ENCODE peak calls at places on chromosomes 16 and 17, in six cellular contexts. B is transverse colon; O is CD8-positive, alpha-beta T cell; C is uterus; K is endodermal cell; Y is Peyer's patch. R is an unnamed sample.

GRCh38 chr17:9239260-9239820 is 218.0 kb downstream of the NTN1 start:
- DNase-seq in B (peak), O (no peak), C (no peak), K (peak), Y (peak), R (no peak)

GRCh38 chr16:68473358-68474064 is 25.2 kb upstream of the SMPD3 start:
- DNase-seq in B (no peak), O (no peak), C (no peak), K (no peak), Y (no peak), R (no peak)

GRCh38 chr17:68981288-68981687 is 26.1 kb upstream of the ABCA8 start:
- DNase-seq in B (peak), O (no peak), C (peak), K (no peak), Y (no peak), R (no peak)

GRCh38 chr16:48156790-48157209 is 1.0 kb upstream of the ABCC12 start:
- DNase-seq in B (peak), O (peak), C (peak), K (peak), Y (peak), R (peak)

GRCh38 chr16:81432899-81433560 is 11.6 kb upstream of the CMIP start:
- DNase-seq in B (no peak), O (no peak), C (no peak), K (no peak), Y (no peak), R (no peak)

GRCh38 chr16:8887952-8888560 is 5.9 kb downstream of the LITAFD start:
- DNase-seq in B (no peak), O (no peak), C (peak), K (no peak), Y (no peak), R (no peak)

GRCh38 chr17:81648707-81649085 is 7.6 kb downstream of the PDE6G start:
- DNase-seq in B (no peak), O (no peak), C (no peak), K (no peak), Y (no peak), R (no peak)

GRCh38 chr16:11581677-11582076 is 5.0 kb downstream of the LITAF start:
- DNase-seq in B (no peak), O (no peak), C (no peak), K (no peak), Y (no peak), R (no peak)

GRCh38 chr17:11506635-11507034 is 91.6 kb upstream of the DNAH9 start:
- DNase-seq in B (no peak), O (no peak), C (no peak), K (peak), Y (no peak), R (no peak)

GRCh38 chr16:30091474-30092372 is at the start of gene TBX6:
- DNase-seq in B (peak), O (peak), C (peak), K (peak), Y (peak), R (peak)

GRCh38 chr17:1562178-1562643 is 381 bp downstream of the PITPNA start:
- DNase-seq in B (peak), O (no peak), C (peak), K (peak), Y (no peak), R (no peak)

GRCh38 chr17:73420897-73421296 is 109.1 kb upstream of the CDC42EP4 start:
- DNase-seq in B (no peak), O (no peak), C (no peak), K (peak), Y (no peak), R (no peak)

GRCh38 chr17:61492759-61493526 is 40.7 kb downstream of the TBX4 start:
- DNase-seq in B (no peak), O (no peak), C (no peak), K (peak), Y (no peak), R (no peak)

GRCh38 chr16:64428463-64428862 is 693.4 kb downstream of the CDH11 start:
- DNase-seq in B (no peak), O (no peak), C (no peak), K (no peak), Y (no peak), R (no peak)

GRCh38 chr17:13337864-13338371 is 263.8 kb downstream of the HS3ST3A1 start:
- DNase-seq in B (no peak), O (no peak), C (no peak), K (peak), Y (no peak), R (no peak)

GRCh38 chr17:382644-383533 is 30.3 kb upstream of the RPH3AL start:
- DNase-seq in B (no peak), O (no peak), C (no peak), K (peak), Y (no peak), R (no peak)

GRCh38 chr17:21089145-21089544 is 37.6 kb upstream of the DHRS7B start:
- DNase-seq in B (no peak), O (no peak), C (no peak), K (no peak), Y (no peak), R (no peak)

GRCh38 chr17:28613916-28614315 is at the start of gene RSKR:
- DNase-seq in B (no peak), O (no peak), C (no peak), K (no peak), Y (no peak), R (no peak)

DNA sequence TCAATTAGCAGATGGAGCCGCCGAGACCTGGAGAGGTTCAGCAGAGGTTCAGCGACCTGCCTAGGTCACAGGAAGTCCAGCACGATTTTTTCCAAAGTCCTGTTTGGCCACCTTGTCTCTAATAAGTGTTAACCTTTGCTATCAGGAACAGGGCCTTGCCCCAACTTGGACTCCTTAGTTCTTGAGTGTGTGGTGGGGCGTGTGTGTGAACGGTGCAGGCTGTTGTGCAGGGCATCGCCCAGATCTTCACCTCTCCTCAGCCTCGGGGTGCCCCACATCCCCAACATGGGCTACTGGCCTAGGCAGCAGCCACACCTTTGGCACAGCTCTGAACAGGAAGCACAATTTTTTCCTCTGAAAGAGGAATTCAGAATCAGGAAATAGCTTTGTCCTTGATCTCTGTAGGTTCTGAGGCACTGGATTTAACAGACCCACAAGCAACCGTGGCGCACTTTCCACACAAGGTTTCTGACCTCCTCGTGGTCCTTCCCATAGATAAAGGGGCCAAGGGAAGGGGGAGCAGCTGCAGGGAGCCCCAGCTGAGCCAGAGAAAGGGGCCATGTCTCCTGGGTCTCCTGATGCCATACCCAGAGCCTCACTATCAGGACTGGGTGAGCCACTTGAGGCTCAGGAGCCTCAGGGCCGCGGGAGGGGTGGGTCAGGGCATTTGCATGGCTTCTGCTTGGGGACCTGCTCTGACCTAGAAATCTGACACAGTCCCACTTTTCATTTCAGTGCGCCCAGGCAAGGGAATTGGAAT is 10.4 kb downstream of the MPRIP start:
- DNase-seq in B (no peak), O (no peak), C (no peak), K (peak), Y (no peak), R (no peak)
- H3K27ac ChIP-seq in B (peak), O (no peak), C (peak), K (no peak), Y (no peak), R (no peak)

GRCh38 chr17:83153681-83154310 is 74.4 kb downstream of the METRNL start:
- DNase-seq in B (no peak), O (no peak), C (no peak), K (peak), Y (no peak), R (no peak)
- H3K27ac ChIP-seq in B (no peak), O (no peak), C (no peak), K (no peak), Y (no peak), R (no peak)

DNA sequence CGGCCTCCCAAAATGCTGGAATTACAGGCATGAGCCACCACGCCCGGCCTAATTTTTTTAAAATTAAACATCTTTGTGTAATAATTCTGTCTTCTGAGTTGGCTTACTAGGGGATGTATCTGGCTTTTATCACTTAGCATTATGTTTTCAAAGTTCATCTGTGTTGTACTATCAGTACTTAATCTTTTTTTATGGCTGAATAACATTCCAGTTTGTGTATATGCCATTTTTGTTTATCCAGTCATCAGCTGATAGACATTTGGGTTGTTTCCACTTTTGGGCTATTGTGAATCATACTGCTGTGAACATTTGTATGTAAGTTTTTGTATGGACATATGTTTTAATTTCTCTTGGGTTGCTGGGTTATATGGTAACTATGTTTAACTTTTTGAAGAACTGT is 69.0 kb downstream of the CHD9 start:
- DNase-seq in B (no peak), O (no peak), C (no peak), K (no peak), Y (no peak), R (no peak)
- H3K27ac ChIP-seq in B (peak), O (no peak), C (peak), K (no peak), Y (no peak), R (no peak)

GRCh38 chr16:21158208-21159110 is at the start of gene LDAF1:
- DNase-seq in B (peak), O (peak), C (peak), K (peak), Y (peak), R (peak)

GRCh38 chr16:21162661-21163151 is 4.2 kb downstream of the LDAF1 start:
- DNase-seq in B (no peak), O (no peak), C (peak), K (no peak), Y (no peak), R (no peak)

GRCh38 chr16:21161211-21161610 is 2.7 kb downstream of the LDAF1 start:
- DNase-seq in B (no peak), O (no peak), C (no peak), K (no peak), Y (no peak), R (no peak)

GRCh38 chr16:21159281-21159951 is 942 bp downstream of the LDAF1 start:
- DNase-seq in B (peak), O (no peak), C (peak), K (peak), Y (peak), R (no peak)

DNA sequence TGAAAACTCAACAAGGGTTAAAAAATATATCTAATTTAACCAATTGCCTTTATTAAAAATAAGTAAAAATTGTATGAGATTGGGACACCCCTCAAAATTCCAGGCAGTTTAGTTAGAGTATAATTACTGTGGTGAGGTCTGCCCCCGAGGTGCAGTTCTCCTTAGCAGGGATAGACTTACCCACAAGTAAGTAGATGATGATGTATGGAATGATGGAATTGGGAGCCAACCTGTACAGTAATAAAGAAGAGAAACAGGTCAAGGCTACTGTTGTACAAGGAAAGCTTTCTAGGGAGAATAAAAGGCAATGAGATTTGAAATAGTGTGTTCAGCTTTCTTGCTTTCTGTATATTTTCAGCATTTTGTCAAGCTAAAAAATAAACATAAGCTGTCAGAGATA is 1.8 kb downstream of the LDAF1 start:
- DNase-seq in B (no peak), O (no peak), C (no peak), K (no peak), Y (no peak), R (no peak)
- H3K27ac ChIP-seq in B (peak), O (no peak), C (peak), K (no peak), Y (no peak), R (peak)

GRCh38 chr16:27174007-27174406 is 29.3 kb upstream of the KDM8 start:
- DNase-seq in B (peak), O (no peak), C (no peak), K (no peak), Y (peak), R (no peak)

GRCh38 chr16:27175888-27176287 is 27.4 kb upstream of the KDM8 start:
- DNase-seq in B (no peak), O (no peak), C (no peak), K (peak), Y (no peak), R (no peak)

GRCh38 chr16:27179500-27180072 is 23.7 kb upstream of the KDM8 start:
- DNase-seq in B (peak), O (peak), C (peak), K (peak), Y (peak), R (peak)

GRCh38 chr16:27174798-27175197 is 28.5 kb upstream of the KDM8 start:
- DNase-seq in B (no peak), O (no peak), C (no peak), K (no peak), Y (no peak), R (no peak)

DNA sequence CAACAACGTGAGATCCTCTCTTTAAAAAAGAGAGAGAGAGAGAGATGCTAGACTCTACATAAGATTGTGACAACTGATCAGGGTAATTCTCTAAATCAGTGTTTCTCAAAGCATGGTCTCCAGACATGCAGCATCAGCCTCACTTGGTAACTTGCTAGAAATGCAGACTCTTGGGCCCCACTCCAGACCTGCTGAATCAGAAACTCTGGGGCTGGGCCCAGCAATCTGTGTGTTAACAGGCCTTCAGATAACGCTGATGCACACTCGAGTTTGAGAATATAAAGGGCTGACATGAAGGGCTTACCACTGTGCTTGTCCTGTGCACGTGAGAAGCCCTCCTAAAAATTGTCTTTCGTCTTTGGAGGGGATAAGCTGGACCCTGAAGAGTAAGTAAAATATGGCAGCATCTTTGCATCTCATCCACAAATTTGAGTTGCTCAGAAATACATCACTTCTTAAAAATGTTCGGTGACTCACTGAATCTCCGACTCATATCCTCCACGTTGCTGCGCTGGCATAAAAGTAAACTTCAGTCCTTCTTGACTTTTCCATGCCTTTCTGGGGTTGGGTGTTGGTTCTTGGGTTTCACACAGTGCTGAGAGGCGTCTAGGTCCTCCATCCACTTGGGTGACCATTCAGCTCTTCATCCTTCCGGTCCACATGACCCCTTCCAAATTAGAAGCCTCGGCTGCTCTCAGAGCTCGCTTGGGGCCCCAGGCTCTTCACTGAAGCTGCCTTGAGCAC is 26.1 kb upstream of the KDM8 start:
- DNase-seq in B (no peak), O (no peak), C (no peak), K (no peak), Y (no peak), R (no peak)
- H3K27ac ChIP-seq in B (no peak), O (no peak), C (no peak), K (no peak), Y (no peak), R (no peak)

R was measured in thoracic aorta.